ENCODE peak calls at places on chromosome 16, in six cellular contexts. One of them, this sample, is unnamed.

GRCh38 chr16:66304151-66304550 is 62.3 kb upstream of the CDH5 start:
- DNase-seq in activated T-helper 1 cell treated with anti-CD3 and anti-CD28 coated beads, Interleukin-2, amount 50 U/mL, for 16 hours: no peak
- DNase-seq in naive thymus-derived CD4-positive, alpha-beta T cell: no peak
- DNase-seq in hypothalamus: no peak
- DNase-seq in activated T-cell treated with anti-CD3 and anti-CD28 coated beads for 24 hours: no peak
- DNase-seq in activated CD4-positive, alpha-beta T cell treated with anti-CD3 and anti-CD28 coated beads, Interleukin-2, amount 50 U/mL, for 4 hours: no peak
- DNase-seq in this sample: no peak

GRCh38 chr16:66521951-66522771 is 27.8 kb downstream of the TK2 start:
- DNase-seq in activated T-cell treated with anti-CD3 and anti-CD28 coated beads for 24 hours: peak; percentile 93
- DNase-seq in activated T-helper 1 cell treated with anti-CD3 and anti-CD28 coated beads, Interleukin-2, amount 50 U/mL, for 16 hours: peak; percentile 78
- DNase-seq in activated CD4-positive, alpha-beta T cell treated with anti-CD3 and anti-CD28 coated beads, Interleukin-2, amount 50 U/mL, for 4 hours: peak; percentile 95
- DNase-seq in naive thymus-derived CD4-positive, alpha-beta T cell: peak; percentile 40
- DNase-seq in hypothalamus: no peak
- DNase-seq in this sample: peak; percentile 83

GRCh38 chr16:55294947-55295346 is 29.1 kb upstream of the IRX6 start:
- DNase-seq in activated T-cell treated with anti-CD3 and anti-CD28 coated beads for 24 hours: no peak
- DNase-seq in naive thymus-derived CD4-positive, alpha-beta T cell: no peak
- DNase-seq in activated T-helper 1 cell treated with anti-CD3 and anti-CD28 coated beads, Interleukin-2, amount 50 U/mL, for 16 hours: no peak
- DNase-seq in activated CD4-positive, alpha-beta T cell treated with anti-CD3 and anti-CD28 coated beads, Interleukin-2, amount 50 U/mL, for 4 hours: no peak
- DNase-seq in hypothalamus: no peak
- DNase-seq in this sample: no peak

GRCh38 chr16:83402160-83402794 is 405.5 kb upstream of the HSBP1 start:
- DNase-seq in activated CD4-positive, alpha-beta T cell treated with anti-CD3 and anti-CD28 coated beads, Interleukin-2, amount 50 U/mL, for 4 hours: no peak
- DNase-seq in activated T-helper 1 cell treated with anti-CD3 and anti-CD28 coated beads, Interleukin-2, amount 50 U/mL, for 16 hours: no peak
- DNase-seq in naive thymus-derived CD4-positive, alpha-beta T cell: no peak
- DNase-seq in activated T-cell treated with anti-CD3 and anti-CD28 coated beads for 24 hours: no peak
- DNase-seq in hypothalamus: no peak
- DNase-seq in this sample: no peak

GRCh38 chr16:27337024-27337423 is 23.2 kb downstream of the IL4R start:
- DNase-seq in activated CD4-positive, alpha-beta T cell treated with anti-CD3 and anti-CD28 coated beads, Interleukin-2, amount 50 U/mL, for 4 hours: no peak
- DNase-seq in activated T-cell treated with anti-CD3 and anti-CD28 coated beads for 24 hours: no peak
- DNase-seq in hypothalamus: no peak
- DNase-seq in naive thymus-derived CD4-positive, alpha-beta T cell: no peak
- DNase-seq in activated T-helper 1 cell treated with anti-CD3 and anti-CD28 coated beads, Interleukin-2, amount 50 U/mL, for 16 hours: no peak
- DNase-seq in this sample: no peak

GRCh38 chr16:29900102-29900887 is at the start of gene ASPHD1:
- DNase-seq in hypothalamus: peak; percentile 69
- DNase-seq in activated CD4-positive, alpha-beta T cell treated with anti-CD3 and anti-CD28 coated beads, Interleukin-2, amount 50 U/mL, for 4 hours: peak; percentile 66
- DNase-seq in activated T-cell treated with anti-CD3 and anti-CD28 coated beads for 24 hours: peak; percentile 49
- DNase-seq in naive thymus-derived CD4-positive, alpha-beta T cell: peak; percentile 78
- DNase-seq in activated T-helper 1 cell treated with anti-CD3 and anti-CD28 coated beads, Interleukin-2, amount 50 U/mL, for 16 hours: no peak
- DNase-seq in this sample: peak; percentile 71

GRCh38 chr16:12901204-12901596 is 198 bp upstream of the SHISA9 start:
- DNase-seq in activated T-cell treated with anti-CD3 and anti-CD28 coated beads for 24 hours: no peak
- DNase-seq in hypothalamus: no peak
- DNase-seq in activated T-helper 1 cell treated with anti-CD3 and anti-CD28 coated beads, Interleukin-2, amount 50 U/mL, for 16 hours: no peak
- DNase-seq in activated CD4-positive, alpha-beta T cell treated with anti-CD3 and anti-CD28 coated beads, Interleukin-2, amount 50 U/mL, for 4 hours: no peak
- DNase-seq in naive thymus-derived CD4-positive, alpha-beta T cell: no peak
- DNase-seq in this sample: no peak

GRCh38 chr16:23171234-23171948 is 11.2 kb upstream of the SCNN1G start:
- DNase-seq in naive thymus-derived CD4-positive, alpha-beta T cell: no peak
- DNase-seq in activated T-helper 1 cell treated with anti-CD3 and anti-CD28 coated beads, Interleukin-2, amount 50 U/mL, for 16 hours: no peak
- DNase-seq in activated T-cell treated with anti-CD3 and anti-CD28 coated beads for 24 hours: no peak
- DNase-seq in activated CD4-positive, alpha-beta T cell treated with anti-CD3 and anti-CD28 coated beads, Interleukin-2, amount 50 U/mL, for 4 hours: no peak
- DNase-seq in hypothalamus: no peak
- DNase-seq in this sample: no peak

GRCh38 chr16:88953003-88953690 is 23.9 kb downstream of the CBFA2T3 start:
- DNase-seq in hypothalamus: no peak
- DNase-seq in activated T-cell treated with anti-CD3 and anti-CD28 coated beads for 24 hours: no peak
- DNase-seq in activated CD4-positive, alpha-beta T cell treated with anti-CD3 and anti-CD28 coated beads, Interleukin-2, amount 50 U/mL, for 4 hours: no peak
- DNase-seq in naive thymus-derived CD4-positive, alpha-beta T cell: no peak
- DNase-seq in activated T-helper 1 cell treated with anti-CD3 and anti-CD28 coated beads, Interleukin-2, amount 50 U/mL, for 16 hours: no peak
- DNase-seq in this sample: no peak

GRCh38 chr16:52416888-52417287 is 130.1 kb downstream of the TOX3 start:
- DNase-seq in activated CD4-positive, alpha-beta T cell treated with anti-CD3 and anti-CD28 coated beads, Interleukin-2, amount 50 U/mL, for 4 hours: no peak
- DNase-seq in activated T-helper 1 cell treated with anti-CD3 and anti-CD28 coated beads, Interleukin-2, amount 50 U/mL, for 16 hours: no peak
- DNase-seq in hypothalamus: no peak
- DNase-seq in activated T-cell treated with anti-CD3 and anti-CD28 coated beads for 24 hours: no peak
- DNase-seq in naive thymus-derived CD4-positive, alpha-beta T cell: no peak
- DNase-seq in this sample: no peak

This sample was measured in activated T-helper 2 cell treated with anti-CD3 and anti-CD28 coated beads, Interferon-gamma antibody, Interleukin-2, Interleukin-4, amounts not matched to agents 10 μg/mL and 5 μg/mL and 100 μg/mL, durations not matched to agents 14 hours and 24 hours and 36 hours.